ENCODE peak calls at places on chromosomes 13 and 19, in nine cellular contexts. Q, Z, Y, M, T, R, U, S and J are unnamed samples.

GRCh38 chr19:46610851-46611770 is 10.0 kb downstream of the CALM3 start:
- DNase-seq in S (peak; percentile 51), M (peak; percentile 9), T (no peak), Y (no peak), R (no peak), U (peak; percentile 33), Q (no peak), Z (no peak), J (no peak)

GRCh38 chr13:20206836-20207235 is 14.1 kb upstream of the GJB2 start:
- DNase-seq in M (no peak), T (no peak), R (no peak), Z (no peak), Q (no peak), S (no peak), Y (no peak), U (no peak), J (no peak)

GRCh38 chr13:85847012-85847411 is 47.8 kb upstream of the SLITRK6 start:
- DNase-seq in M (no peak), Z (no peak), S (no peak), T (no peak), U (no peak), R (no peak), Q (no peak), Y (no peak), J (no peak)

GRCh38 chr19:5694167-5694951 is 4.3 kb downstream of the RPL36 start:
- DNase-seq in M (no peak), Q (no peak), U (peak; percentile 77), R (no peak), T (no peak), Z (no peak), S (no peak), Y (no peak), J (no peak)

GRCh38 chr13:103878891-103879605 is 812.8 kb upstream of the SLC10A2 start:
- DNase-seq in M (no peak), S (no peak), U (no peak), Z (no peak), T (no peak), R (no peak), Y (no peak), Q (no peak), J (no peak)

GRCh38 chr13:99258210-99258860 is at the start of gene GPR18:
- DNase-seq in R (no peak), Y (no peak), Z (no peak), T (no peak), M (no peak), Q (no peak), U (no peak), S (no peak), J (no peak)

GRCh38 chr19:35714601-35715354 is 3.0 kb upstream of the KMT2B start:
- DNase-seq in S (no peak), T (no peak), Q (no peak), R (no peak), Z (no peak), U (peak; percentile 66), Y (no peak), M (no peak), J (no peak)

GRCh38 chr13:101751488-101751887 is 299.0 kb downstream of the ITGBL1 start:
- DNase-seq in U (no peak), Y (no peak), M (no peak), S (peak; percentile 90), Z (peak; percentile 46), Q (peak; percentile 80), T (peak; percentile 32), R (no peak), J (no peak)

GRCh38 chr19:38850976-38851621 is 1.3 kb upstream of the HNRNPL start:
- DNase-seq in T (no peak), R (no peak), M (peak; percentile 35), Y (peak; percentile 48), Z (no peak), U (peak; percentile 83), Q (no peak), S (no peak), J (no peak)

GRCh38 chr19:20351244-20351643 is 184.2 kb downstream of the ZNF486 start:
- DNase-seq in Q (no peak), M (no peak), S (no peak), R (no peak), Z (no peak), T (no peak), U (no peak), Y (no peak), J (no peak)

GRCh38 chr13:101649490-101650126 is 197.1 kb downstream of the ITGBL1 start:
- DNase-seq in R (no peak), S (peak; percentile 91), M (no peak), Z (no peak), U (no peak), Y (no peak), T (peak; percentile 3), Q (peak; percentile 97), J (no peak)

GRCh38 chr19:1214862-1215731 is 9.5 kb downstream of the STK11 start:
- DNase-seq in Y (peak; percentile 74), Q (peak; percentile 45), M (peak; percentile 77), U (peak; percentile 90), R (peak; percentile 78), T (no peak), Z (no peak), S (no peak), J (no peak)

GRCh38 chr19:41530761-41531301 is 45.1 kb upstream of the CEACAM21 start:
- DNase-seq in Z (no peak), R (no peak), U (no peak), M (no peak), Q (no peak), Y (peak; percentile 38), T (no peak), S (peak; percentile 4), J (no peak)
- H3K4me3 ChIP-seq in Z (no peak overlapping the region), R (no peak overlapping the region), U (no peak overlapping the region), M (peak overlapping the region; percentile 39), Q (no peak overlapping the region), Y (peak overlapping the region; percentile 32), T (no peak overlapping the region), S (no peak overlapping the region), J (no peak overlapping the region)

GRCh38 chr19:58056861-58057260 is 2.2 kb upstream of the ZNF135 start:
- DNase-seq in Y (no peak), R (no peak), Q (no peak), U (no peak), Z (no peak), M (no peak), S (no peak), T (no peak), J (no peak)

GRCh38 chr19:58058428-58058827 is 654 bp upstream of the ZNF135 start:
- DNase-seq in Y (no peak), Q (no peak), U (no peak), M (no peak), S (no peak), R (no peak), Z (no peak), T (no peak), J (no peak)

GRCh38 chr19:58059003-58059671 is at the start of gene ZNF135:
- DNase-seq in Y (peak; percentile 92), T (peak; percentile 18), Q (peak; percentile 51), U (peak; percentile 90), S (peak; percentile 73), Z (peak; percentile 1), R (peak; percentile 74), M (peak; percentile 93), J (no peak)

GRCh38 chr19:58059681-58060080 is 599 bp downstream of the ZNF135 start:
- DNase-seq in R (no peak), U (no peak), S (no peak), M (no peak), Q (peak; percentile 2), T (no peak), Y (no peak), Z (no peak), J (no peak)

GRCh38 chr19:58060231-58060630 is 1.1 kb downstream of the ZNF135 start:
- DNase-seq in R (no peak), Z (no peak), Y (no peak), Q (no peak), T (no peak), S (no peak), U (no peak), M (no peak), J (no peak)
- H3K4me3 ChIP-seq in R (peak overlapping the region; percentile 66), Z (no peak overlapping the region), Y (peak overlapping the region; percentile 70), Q (no peak overlapping the region), T (no peak overlapping the region), S (no peak overlapping the region), U (no peak overlapping the region), M (peak overlapping the region; percentile 86), J (no peak overlapping the region)

GRCh38 chr13:60213236-60213746 is 49.6 kb upstream of the DIAPH3 start:
- DNase-seq in U (no peak), Y (no peak), S (no peak), T (no peak), Q (no peak), Z (no peak), M (no peak), R (no peak), J (no peak)

GRCh38 chr13:60220072-60220471 is 56.3 kb upstream of the DIAPH3 start:
- DNase-seq in S (no peak), U (no peak), T (no peak), Z (no peak), Y (no peak), M (no peak), Q (no peak), R (no peak), J (no peak)

GRCh38 chr13:60211548-60211947 is 47.8 kb upstream of the DIAPH3 start:
- DNase-seq in T (no peak), M (no peak), Z (no peak), S (no peak), Y (no peak), Q (no peak), R (no peak), U (no peak), J (no peak)

GRCh38 chr13:60210510-60211065 is 46.9 kb upstream of the DIAPH3 start:
- DNase-seq in Q (no peak), S (no peak), R (no peak), M (no peak), T (no peak), Y (no peak), U (no peak), Z (no peak), J (no peak)

GRCh38 chr13:60214213-60215079 is 50.7 kb upstream of the DIAPH3 start:
- DNase-seq in M (no peak), T (no peak), Q (no peak), R (no peak), Z (no peak), S (no peak), U (no peak), Y (no peak), J (no peak)
- H3K4me3 ChIP-seq in M (no peak overlapping the region), T (no peak overlapping the region), Q (no peak overlapping the region), R (no peak overlapping the region), Z (no peak overlapping the region), S (no peak overlapping the region), U (no peak overlapping the region), Y (no peak overlapping the region), J (no peak overlapping the region)

DNA sequence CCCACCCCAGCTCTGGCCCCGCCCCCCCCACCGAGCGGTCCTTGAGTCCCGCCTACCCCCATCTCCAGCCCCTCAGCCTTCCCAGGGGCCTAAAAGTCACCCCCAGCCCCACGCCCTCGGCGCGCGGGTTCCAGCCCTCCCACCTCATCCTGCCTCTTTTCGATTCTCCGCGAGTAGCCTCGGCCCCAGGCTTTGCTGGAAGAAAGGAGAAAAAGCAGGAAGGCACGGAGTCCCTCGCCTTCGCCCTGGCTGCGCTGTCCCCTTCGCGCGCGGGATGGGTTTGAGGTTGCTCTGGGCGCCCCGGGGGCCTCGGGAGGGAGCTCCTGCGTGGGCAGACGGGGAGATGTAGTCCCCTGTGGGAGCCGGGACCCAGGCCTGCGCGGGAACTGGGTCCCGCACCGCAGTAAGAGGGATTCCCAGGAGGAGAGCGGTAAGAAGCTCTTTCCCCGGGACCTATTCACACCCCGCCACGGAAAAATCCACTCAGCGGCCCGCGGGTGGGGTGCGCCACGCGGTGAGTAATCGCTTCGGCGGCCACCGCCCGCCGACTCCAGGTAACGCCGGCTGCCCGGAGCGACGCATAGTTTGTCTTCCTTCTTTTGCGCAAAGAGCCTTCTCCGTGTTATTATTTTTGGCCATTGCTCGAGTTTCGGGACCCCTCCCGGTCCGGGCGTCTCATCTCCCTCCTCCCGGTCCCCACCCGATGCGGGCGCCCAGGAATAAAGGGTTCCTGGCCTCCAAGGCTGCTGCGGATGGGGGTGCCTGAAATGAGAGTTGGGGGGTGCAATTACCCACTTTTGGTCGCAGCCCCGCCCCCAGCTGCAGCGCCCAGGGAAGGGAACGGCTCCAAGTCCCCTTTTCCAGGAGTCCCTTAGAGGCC is 863 bp upstream of the CRLF1 start:
- DNase-seq in U (no peak), Y (no peak), S (no peak), T (no peak), Z (no peak), M (no peak), R (no peak), Q (no peak), J (no peak)
- H3K4me3 ChIP-seq in U (no peak overlapping the region), Y (peak overlapping the region; percentile 26), S (no peak overlapping the region), T (no peak overlapping the region), Z (no peak overlapping the region), M (peak overlapping the region; percentile 53), R (peak overlapping the region; percentile 52), Q (peak overlapping the region; percentile 4), J (no peak overlapping the region)